ENCODE peak calls at places on chromosomes 16 and 17, in eight cellular contexts. One of them, this sample, is unnamed.

GRCh38 chr17:37292429-37293139 is 83.2 kb upstream of the C17orf78 start:
- DNase-seq in adrenal gland: peak; percentile 14
- DNase-seq in NB4: peak; percentile 87
- DNase-seq in GM12878: no peak
- DNase-seq in uterus: no peak
- DNase-seq in stomach: no peak
- DNase-seq in GM12892: no peak
- DNase-seq in breast epithelium: no peak
- DNase-seq in this sample: no peak

GRCh38 chr16:88078111-88078775 is 127.0 kb downstream of the BANP start:
- DNase-seq in adrenal gland: no peak
- DNase-seq in NB4: no peak
- DNase-seq in GM12878: no peak
- DNase-seq in uterus: no peak
- DNase-seq in stomach: no peak
- DNase-seq in GM12892: no peak
- DNase-seq in breast epithelium: no peak
- DNase-seq in this sample: no peak

GRCh38 chr17:70230883-70231282 is 61.6 kb downstream of the KCNJ2 start:
- DNase-seq in adrenal gland: no peak
- DNase-seq in NB4: no peak
- DNase-seq in GM12878: no peak
- DNase-seq in uterus: no peak
- DNase-seq in stomach: no peak
- DNase-seq in GM12892: no peak
- DNase-seq in breast epithelium: no peak
- DNase-seq in this sample: no peak

GRCh38 chr16:9090101-9090959 is 1.1 kb upstream of the HAPSTR1 start:
- DNase-seq in adrenal gland: peak; percentile 44
- DNase-seq in NB4: no peak
- DNase-seq in GM12878: no peak
- DNase-seq in uterus: peak; percentile 54
- DNase-seq in stomach: peak; percentile 27
- DNase-seq in GM12892: peak; percentile 36
- DNase-seq in breast epithelium: no peak
- DNase-seq in this sample: peak; percentile 35

GRCh38 chr17:67293251-67294203 is 48.5 kb upstream of the HELZ start:
- DNase-seq in adrenal gland: peak; percentile 78
- DNase-seq in NB4: peak; percentile 84
- DNase-seq in GM12878: peak; percentile 4
- DNase-seq in uterus: peak; percentile 46
- DNase-seq in stomach: peak; percentile 75
- DNase-seq in GM12892: peak; percentile 65
- DNase-seq in breast epithelium: no peak
- DNase-seq in this sample: peak; percentile 69

GRCh38 chr17:70327723-70328122 is 158.4 kb downstream of the KCNJ2 start:
- DNase-seq in adrenal gland: no peak
- DNase-seq in NB4: no peak
- DNase-seq in GM12878: no peak
- DNase-seq in uterus: no peak
- DNase-seq in stomach: no peak
- DNase-seq in GM12892: no peak
- DNase-seq in breast epithelium: no peak
- DNase-seq in this sample: no peak

GRCh38 chr16:49441366-49441780 is 67.8 kb downstream of the C16orf78 start:
- DNase-seq in adrenal gland: peak; percentile 22
- DNase-seq in NB4: peak; percentile 36
- DNase-seq in GM12878: peak; percentile 71
- DNase-seq in uterus: no peak
- DNase-seq in stomach: peak; percentile 47
- DNase-seq in GM12892: peak; percentile 74
- DNase-seq in breast epithelium: peak; percentile 47
- DNase-seq in this sample: peak; percentile 78

GRCh38 chr17:44323359-44324091 is 1.1 kb downstream of the SLC25A39 start:
- DNase-seq in adrenal gland: no peak
- DNase-seq in NB4: no peak
- DNase-seq in GM12878: no peak
- DNase-seq in uterus: no peak
- DNase-seq in stomach: no peak
- DNase-seq in GM12892: no peak
- DNase-seq in breast epithelium: no peak
- DNase-seq in this sample: no peak

GRCh38 chr16:17273142-17273561 is 197.6 kb downstream of the XYLT1 start:
- DNase-seq in adrenal gland: peak; percentile 86
- DNase-seq in NB4: peak; percentile 75
- DNase-seq in GM12878: no peak
- DNase-seq in uterus: no peak
- DNase-seq in stomach: no peak
- DNase-seq in GM12892: no peak
- DNase-seq in breast epithelium: no peak
- DNase-seq in this sample: no peak

GRCh38 chr16:8998114-8998513 is 34.4 kb upstream of the USP7 start:
- DNase-seq in adrenal gland: peak; percentile 48
- DNase-seq in NB4: peak; percentile 55
- DNase-seq in GM12878: no peak
- DNase-seq in uterus: no peak
- DNase-seq in stomach: no peak
- DNase-seq in GM12892: no peak
- DNase-seq in breast epithelium: no peak
- DNase-seq in this sample: no peak

GRCh38 chr17:43401293-43401692 is 2.5 kb downstream of the ARL4D start:
- DNase-seq in adrenal gland: peak; percentile 72
- DNase-seq in NB4: no peak
- DNase-seq in GM12878: no peak
- DNase-seq in uterus: no peak
- DNase-seq in stomach: peak; percentile 51
- DNase-seq in GM12892: no peak
- DNase-seq in breast epithelium: no peak
- DNase-seq in this sample: no peak

GRCh38 chr17:74249966-74250365 is 24.1 kb upstream of the DNAI2 start:
- DNase-seq in adrenal gland: no peak
- DNase-seq in NB4: peak; percentile 23
- DNase-seq in GM12878: no peak
- DNase-seq in uterus: peak; percentile 33
- DNase-seq in stomach: no peak
- DNase-seq in GM12892: no peak
- DNase-seq in breast epithelium: no peak
- DNase-seq in this sample: no peak

GRCh38 chr17:21313320-21313719 is 28.8 kb downstream of the MAP2K3 start:
- DNase-seq in adrenal gland: no peak
- DNase-seq in NB4: no peak
- DNase-seq in GM12878: no peak
- DNase-seq in uterus: no peak
- DNase-seq in stomach: no peak
- DNase-seq in GM12892: no peak
- DNase-seq in breast epithelium: no peak
- DNase-seq in this sample: no peak

GRCh38 chr17:74071280-74071679 is 132.2 kb upstream of the RPL38 start:
- DNase-seq in adrenal gland: no peak
- DNase-seq in NB4: no peak
- DNase-seq in GM12878: no peak
- DNase-seq in uterus: no peak
- DNase-seq in stomach: no peak
- DNase-seq in GM12892: no peak
- DNase-seq in breast epithelium: no peak
- DNase-seq in this sample: no peak

GRCh38 chr17:57534863-57535651 is 210.0 kb downstream of the CCDC182 start:
- DNase-seq in adrenal gland: peak; percentile 93
- DNase-seq in NB4: no peak
- DNase-seq in GM12878: no peak
- DNase-seq in uterus: no peak
- DNase-seq in stomach: no peak
- DNase-seq in GM12892: no peak
- DNase-seq in breast epithelium: peak; percentile 36
- DNase-seq in this sample: no peak

GRCh38 chr17:81552244-81553017 is at the start of gene FAAP100:
- DNase-seq in adrenal gland: peak; percentile 79
- DNase-seq in NB4: peak; percentile 88
- DNase-seq in GM12878: peak; percentile 30
- DNase-seq in uterus: peak; percentile 82
- DNase-seq in stomach: peak; percentile 84
- DNase-seq in GM12892: peak; percentile 97
- DNase-seq in breast epithelium: peak; percentile 61
- DNase-seq in this sample: peak; percentile 97

GRCh38 chr17:81551458-81552243 is 502 bp downstream of the FAAP100 start:
- DNase-seq in adrenal gland: peak; percentile 59
- DNase-seq in NB4: peak; percentile 26
- DNase-seq in GM12878: no peak
- DNase-seq in uterus: no peak
- DNase-seq in stomach: no peak
- DNase-seq in GM12892: no peak
- DNase-seq in breast epithelium: no peak
- DNase-seq in this sample: peak; percentile 59

GRCh38 chr17:81550830-81551457 is 1.2 kb downstream of the FAAP100 start:
- DNase-seq in adrenal gland: no peak
- DNase-seq in NB4: no peak
- DNase-seq in GM12878: no peak
- DNase-seq in uterus: no peak
- DNase-seq in stomach: no peak
- DNase-seq in GM12892: no peak
- DNase-seq in breast epithelium: no peak
- DNase-seq in this sample: no peak

GRCh38 chr17:81553616-81554181 is 1.5 kb upstream of the FAAP100 start:
- DNase-seq in adrenal gland: peak; percentile 76
- DNase-seq in NB4: peak; percentile 67
- DNase-seq in GM12878: peak; percentile 9
- DNase-seq in uterus: peak; percentile 72
- DNase-seq in stomach: no peak
- DNase-seq in GM12892: no peak
- DNase-seq in breast epithelium: no peak
- DNase-seq in this sample: no peak

GRCh38 chr17:81553018-81553615 is 964 bp upstream of the FAAP100 start:
- DNase-seq in adrenal gland: peak; percentile 85
- DNase-seq in NB4: peak; percentile 95
- DNase-seq in GM12878: peak; percentile 53
- DNase-seq in uterus: peak; percentile 61
- DNase-seq in stomach: peak; percentile 83
- DNase-seq in GM12892: peak; percentile 87
- DNase-seq in breast epithelium: peak; percentile 67
- DNase-seq in this sample: peak; percentile 88
- TF ChIP-seq POLR2A in adrenal gland: peak; percentile 43
- TF ChIP-seq POLR2A in NB4: peak; percentile 69
- TF ChIP-seq POLR2A in GM12878: peak; percentile 36
- TF ChIP-seq POLR2A in uterus: no peak
- TF ChIP-seq POLR2A in stomach: no peak
- TF ChIP-seq POLR2A in GM12892: peak; percentile 75
- TF ChIP-seq POLR2A in breast epithelium: no peak
- TF ChIP-seq POLR2A in this sample: peak; percentile 29

DNA sequence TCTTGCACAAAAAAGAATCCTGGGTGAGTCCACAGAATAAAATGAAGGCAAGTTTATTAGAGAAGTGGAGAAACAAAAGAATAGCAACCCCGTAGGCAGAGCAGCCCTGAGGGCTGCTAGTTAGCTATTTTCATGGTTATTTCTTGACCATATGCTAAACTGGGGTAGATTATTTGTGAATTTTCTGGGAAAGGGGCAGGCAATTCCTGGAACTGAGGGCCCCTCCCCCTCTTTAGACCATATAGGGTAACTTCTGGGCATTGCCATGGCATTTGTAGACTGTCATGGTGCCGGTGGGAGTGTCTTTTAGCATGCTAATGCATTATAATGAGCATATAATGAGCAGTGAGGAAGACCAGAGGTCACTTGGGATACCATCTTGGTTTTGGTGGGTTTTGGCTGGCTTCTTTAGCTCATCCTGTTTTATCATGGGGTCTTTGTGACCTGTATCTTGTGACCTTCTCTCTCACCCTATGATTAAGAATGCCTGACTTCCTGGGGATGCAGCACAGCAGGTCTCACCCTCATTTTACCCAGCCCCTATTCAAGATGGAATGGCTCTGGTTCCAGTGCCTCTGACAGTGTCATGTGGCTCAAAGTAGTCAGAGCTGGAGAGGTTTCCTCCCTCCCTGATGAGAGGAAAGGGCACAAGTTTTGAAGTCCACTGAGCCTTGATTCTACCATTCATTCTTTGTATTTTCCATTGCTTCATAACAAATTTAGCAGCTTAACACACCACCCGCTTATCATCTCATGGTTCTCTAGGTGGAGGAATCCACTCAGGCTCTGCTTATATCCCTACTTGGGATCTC is 55.7 kb upstream of the LGALS9 start:
- DNase-seq in adrenal gland: no peak
- DNase-seq in NB4: no peak
- DNase-seq in GM12878: no peak
- DNase-seq in uterus: no peak
- DNase-seq in stomach: no peak
- DNase-seq in GM12892: no peak
- DNase-seq in breast epithelium: no peak
- DNase-seq in this sample: no peak
- TF ChIP-seq POLR2A in adrenal gland: no peak
- TF ChIP-seq POLR2A in NB4: no peak
- TF ChIP-seq POLR2A in GM12878: no peak
- TF ChIP-seq POLR2A in uterus: no peak
- TF ChIP-seq POLR2A in stomach: no peak
- TF ChIP-seq POLR2A in GM12892: no peak
- TF ChIP-seq POLR2A in breast epithelium: no peak
- TF ChIP-seq POLR2A in this sample: no peak

DNA sequence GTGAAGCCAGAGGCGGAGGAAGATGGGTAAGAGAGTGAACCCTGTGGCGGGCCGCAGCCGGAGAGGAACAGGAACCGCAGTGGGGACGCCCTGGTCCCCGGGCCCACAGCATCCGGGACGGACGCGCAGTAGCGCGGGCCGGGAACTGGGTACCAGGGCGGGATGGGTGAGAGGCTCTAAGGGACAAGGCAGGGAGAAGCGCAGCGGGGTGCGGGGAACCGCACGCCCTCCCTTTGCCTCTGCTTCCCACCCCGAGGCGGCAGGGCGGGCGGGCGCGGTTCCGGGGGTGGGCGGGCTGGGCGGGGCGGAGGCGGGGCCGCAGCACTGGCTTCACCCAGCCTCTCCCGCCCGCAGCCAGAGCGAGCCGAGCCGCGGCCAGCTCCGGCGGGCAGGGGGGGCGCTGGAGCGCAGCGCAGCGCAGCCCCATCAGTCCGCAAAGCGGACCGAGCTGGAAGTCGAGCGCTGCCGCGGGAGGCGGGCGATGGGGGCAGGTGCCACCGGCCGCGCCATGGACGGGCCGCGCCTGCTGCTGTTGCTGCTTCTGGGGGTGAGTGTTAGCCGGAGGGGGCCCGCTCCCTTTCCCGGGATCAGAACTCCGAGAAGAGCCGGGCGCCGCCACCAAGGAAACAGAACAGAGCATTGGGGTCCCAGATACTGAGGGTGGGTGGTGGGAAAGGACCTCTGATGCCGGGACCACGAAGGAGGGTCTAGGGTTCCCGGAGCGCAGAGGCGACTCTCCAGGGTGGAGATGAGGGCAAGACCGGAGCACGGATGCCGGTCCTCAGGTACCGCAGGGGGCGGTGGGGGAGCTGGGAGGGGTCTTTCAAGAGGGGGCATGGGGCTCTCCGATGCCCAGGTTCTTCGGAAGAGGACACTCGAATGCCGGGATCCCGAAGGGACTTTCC is at the start of gene NGFR:
- DNase-seq in adrenal gland: no peak
- DNase-seq in NB4: peak; percentile 72
- DNase-seq in GM12878: no peak
- DNase-seq in uterus: peak; percentile 74
- DNase-seq in stomach: no peak
- DNase-seq in GM12892: peak; percentile 83
- DNase-seq in breast epithelium: no peak
- DNase-seq in this sample: peak; percentile 85
- TF ChIP-seq POLR2A in adrenal gland: peak; percentile 39
- TF ChIP-seq POLR2A in NB4: no peak
- TF ChIP-seq POLR2A in GM12878: peak; percentile 67
- TF ChIP-seq POLR2A in uterus: peak; percentile 70
- TF ChIP-seq POLR2A in stomach: no peak
- TF ChIP-seq POLR2A in GM12892: no peak
- TF ChIP-seq POLR2A in breast epithelium: no peak
- TF ChIP-seq POLR2A in this sample: no peak

GRCh38 chr17:19004601-19005441 is at the start of gene FAM83G:
- DNase-seq in adrenal gland: peak; percentile 91
- DNase-seq in NB4: peak; percentile 88
- DNase-seq in GM12878: peak; percentile 19
- DNase-seq in uterus: peak; percentile 77
- DNase-seq in stomach: peak; percentile 89
- DNase-seq in GM12892: peak; percentile 87
- DNase-seq in breast epithelium: peak; percentile 87
- DNase-seq in this sample: peak; percentile 93
- TF ChIP-seq POLR2A in adrenal gland: peak; percentile 74
- TF ChIP-seq POLR2A in NB4: peak; percentile 32
- TF ChIP-seq POLR2A in GM12878: peak; percentile 65
- TF ChIP-seq POLR2A in uterus: peak; percentile 60
- TF ChIP-seq POLR2A in stomach: no peak
- TF ChIP-seq POLR2A in GM12892: peak; percentile 60
- TF ChIP-seq POLR2A in breast epithelium: no peak
- TF ChIP-seq POLR2A in this sample: peak; percentile 15